ENCODE peak calls at places on chromosomes 12 and 14, in ten cellular contexts. J is T-helper 2 cell; H is SHP77; K is NCI-H1694; R is kidney glomerular epithelial cell; Z is upper lobe of right lung; P is GM13977; E is activated naive CD8-positive, alpha-beta T cell treated with anti-CD3 and anti-CD28 coated beads, Interleukin-2, amount 50 U/mL, for 24 hours; D is upper lobe of left lung; A is NCI-H460. X is an unnamed sample.

GRCh38 chr12:116172224-116172849 is 105.2 kb downstream of the MED13L start:
- DNase-seq in R (no peak), Z (no peak), D (no peak), A (no peak), E (peak; percentile 33), H (no peak), K (no peak), P (peak; percentile 37), J (no peak), X (no peak)

GRCh38 chr14:75562048-75562447 is 16.4 kb upstream of the FLVCR2 start:
- DNase-seq in A (no peak), D (no peak), Z (no peak), P (no peak), K (no peak), J (no peak), H (no peak), R (no peak), E (peak; percentile 74), X (no peak)

GRCh38 chr12:49160415-49160814 is 28.5 kb downstream of the TUBA1A start:
- DNase-seq in J (no peak), E (no peak), D (no peak), Z (no peak), H (no peak), P (no peak), A (no peak), K (no peak), R (no peak), X (no peak)

GRCh38 chr12:130987151-130987931 is 33.6 kb downstream of the ADGRD1 start:
- DNase-seq in R (no peak), A (no peak), E (no peak), H (no peak), D (no peak), J (no peak), P (no peak), K (no peak), Z (peak; percentile 43), X (no peak)

GRCh38 chr14:39857656-39858055 is 425.4 kb upstream of the FBXO33 start:
- DNase-seq in E (no peak), P (no peak), R (no peak), Z (no peak), A (no peak), H (no peak), K (no peak), J (no peak), D (no peak), X (no peak)

GRCh38 chr14:51616256-51616655 is 35.5 kb upstream of the FRMD6 start:
- DNase-seq in K (no peak), R (no peak), H (no peak), P (no peak), J (no peak), D (no peak), Z (no peak), E (no peak), A (no peak), X (no peak)

GRCh38 chr12:85855305-85855704 is 18.8 kb upstream of the NTS start:
- DNase-seq in H (no peak), J (no peak), P (no peak), E (no peak), R (no peak), Z (no peak), A (no peak), K (no peak), D (no peak), X (no peak)

GRCh38 chr14:62819931-62820330 is 225.3 kb downstream of the KCNH5 start:
- DNase-seq in Z (no peak), A (no peak), E (no peak), D (no peak), H (no peak), P (no peak), J (no peak), K (no peak), R (no peak), X (no peak)

GRCh38 chr14:61568572-61569011 is 126.7 kb upstream of the HIF1A start:
- DNase-seq in J (peak; percentile 36), R (no peak), E (peak; percentile 67), D (peak; percentile 53), P (peak; percentile 77), H (peak; percentile 45), A (no peak), Z (peak; percentile 72), K (no peak), X (no peak)

GRCh38 chr12:89833337-89834252 is 125.0 kb upstream of the ATP2B1 start:
- DNase-seq in E (no peak), P (no peak), H (no peak), D (no peak), Z (no peak), J (no peak), K (no peak), A (no peak), R (no peak), X (no peak)

X was measured in BE2C.